ENCODE peak calls at places on chromosomes 11 and 22, in seven cellular contexts. R is pancreas, B is body of pancreas, K is tibial artery, I is thyroid gland, H is astrocyte of the cerebellum, U is lower lobe of right lung. A is an unnamed sample.

GRCh38 chr22:23485490-23485889 is 94.6 kb downstream of the IGLL1 start:
- DNase-seq in B (no peak), I (no peak), U (no peak), R (no peak), K (no peak), H (no peak), A (no peak)

GRCh38 chr11:64687641-64688533 is 35.1 kb downstream of the NRXN2 start:
- DNase-seq in H (no peak), K (peak), U (no peak), I (no peak), R (peak), B (no peak), A (no peak)

GRCh38 chr11:92500463-92500862 is 275.8 kb downstream of the FAT3 start:
- DNase-seq in H (no peak), I (no peak), U (no peak), K (no peak), R (no peak), B (no peak), A (no peak)

GRCh38 chr11:20351151-20351550 is 12.4 kb upstream of the HTATIP2 start:
- DNase-seq in U (no peak), B (no peak), R (no peak), H (no peak), I (no peak), K (no peak), A (no peak)

GRCh38 chr22:44753189-44754042 is 1.0 kb downstream of the ARHGAP8 start:
- DNase-seq in H (peak), R (no peak), B (peak), U (no peak), I (peak), K (no peak), A (no peak)

GRCh38 chr22:22720201-22720723 is 75.8 kb downstream of the GGTLC2 start:
- DNase-seq in R (no peak), B (no peak), K (peak), I (no peak), H (no peak), U (no peak), A (no peak)

GRCh38 chr11:4125141-4125540 is 30.5 kb downstream of the RRM1 start:
- DNase-seq in U (no peak), I (no peak), B (no peak), H (no peak), K (no peak), R (no peak), A (no peak)

GRCh38 chr11:76763573-76764348 is 19.4 kb upstream of the TSKU start:
- DNase-seq in R (no peak), K (peak), U (no peak), B (no peak), I (no peak), H (peak), A (peak)

GRCh38 chr11:88171982-88172381 is 3.3 kb downstream of the RAB38 start:
- DNase-seq in B (no peak), U (no peak), K (no peak), R (no peak), I (no peak), H (no peak), A (no peak)

GRCh38 chr22:23530766-23531282 is 49.3 kb downstream of the IGLL1 start:
- DNase-seq in K (no peak), U (peak), I (no peak), H (no peak), R (no peak), B (no peak), A (no peak)

GRCh38 chr11:16511109-16511806 is 154.9 kb upstream of the SOX6 start:
- DNase-seq in U (no peak), I (no peak), R (no peak), B (no peak), H (peak), K (no peak), A (peak)

GRCh38 chr11:44823920-44824704 is 97.3 kb downstream of the TSPAN18 start:
- DNase-seq in R (no peak), K (no peak), B (no peak), U (no peak), H (no peak), I (no peak), A (no peak)

GRCh38 chr22:44630826-44631225 is 71.2 kb upstream of the PRR5 start:
- DNase-seq in R (no peak), I (no peak), B (no peak), U (peak), H (no peak), K (peak), A (no peak)

GRCh38 chr11:108239076-108239475 is 16.2 kb downstream of the ATM start:
- DNase-seq in R (no peak), B (no peak), U (no peak), H (no peak), K (no peak), I (no peak), A (no peak)

GRCh38 chr22:38180841-38181452 is 683 bp downstream of the PLA2G6 start:
- DNase-seq in U (peak), K (peak), R (peak), H (no peak), I (peak), B (peak), A (no peak)

GRCh38 chr11:76321820-76322524 is 59.0 kb downstream of the THAP12 start:
- DNase-seq in U (peak), B (peak), H (no peak), K (no peak), I (no peak), R (peak), A (no peak)

GRCh38 chr22:35229865-35230264 is 27.4 kb upstream of the HMGXB4 start:
- DNase-seq in U (no peak), K (no peak), B (no peak), I (no peak), R (no peak), H (no peak), A (no peak)

GRCh38 chr11:116975661-116976060 is 122.6 kb downstream of the SIK3 start:
- DNase-seq in I (no peak), B (no peak), H (no peak), K (no peak), U (no peak), R (no peak), A (no peak)

GRCh38 chr11:66340596-66341501 is 4.1 kb downstream of the BRMS1 start:
- DNase-seq in K (no peak), B (no peak), I (no peak), U (peak), H (no peak), R (peak), A (no peak)

GRCh38 chr11:13761250-13761649 is 92.8 kb downstream of the FAR1 start:
- DNase-seq in I (no peak), U (no peak), K (no peak), R (no peak), H (no peak), B (no peak), A (no peak)

GRCh38 chr11:12137005-12137690 is 26.8 kb downstream of the MICAL2 start:
- DNase-seq in I (no peak), R (no peak), B (no peak), K (no peak), U (peak), H (no peak), A (no peak)

GRCh38 chr22:40325315-40325714 is 21.0 kb upstream of the ADSL start:
- DNase-seq in I (no peak), K (no peak), B (no peak), H (no peak), U (no peak), R (no peak), A (no peak)

GRCh38 chr22:46569848-46570695 is 32.7 kb upstream of the CELSR1 start:
- DNase-seq in H (no peak), I (no peak), U (peak), K (no peak), B (no peak), R (peak), A (no peak)

GRCh38 chr11:66986178-66986545 is 11.1 kb downstream of the C11orf86 start:
- DNase-seq in R (peak), H (no peak), U (no peak), I (no peak), K (no peak), B (peak), A (no peak)

GRCh38 chr11:77361184-77361583 is 59.7 kb upstream of the GDPD4 start:
- DNase-seq in R (no peak), K (no peak), U (no peak), B (no peak), I (no peak), H (peak), A (peak)

GRCh38 chr22:49322861-49323622 is 504.6 kb downstream of the BRD1 start:
- DNase-seq in R (no peak), B (no peak), K (no peak), H (no peak), U (peak), I (no peak), A (no peak)

GRCh38 chr11:1863352-1864215 is 10.7 kb downstream of the LSP1 start:
- DNase-seq in H (peak), I (peak), U (peak), K (peak), B (peak), R (peak), A (peak)

GRCh38 chr11:69285091-69285490 is 8.9 kb upstream of the MYEOV start:
- DNase-seq in H (no peak), I (no peak), K (no peak), B (no peak), R (peak), U (no peak), A (no peak)

GRCh38 chr11:70682760-70683159 is 284.4 kb downstream of the CTTN start:
- DNase-seq in K (no peak), U (peak), B (no peak), I (no peak), H (no peak), R (no peak), A (no peak)

GRCh38 chr11:33445761-33446161 is 188.6 kb downstream of the HIPK3 start:
- DNase-seq in K (no peak), R (no peak), H (no peak), I (no peak), U (no peak), B (no peak), A (no peak)

GRCh38 chr11:83193315-83194283 is at the start of gene ANKRD42:
- DNase-seq in I (peak), U (peak), B (peak), K (peak), H (peak), R (peak), A (peak)

GRCh38 chr11:83195649-83196048 is 2.1 kb downstream of the ANKRD42 start:
- DNase-seq in U (no peak), K (no peak), I (no peak), R (no peak), B (no peak), H (no peak), A (no peak)

GRCh38 chr11:83192846-83193245 is 666 bp upstream of the ANKRD42 start:
- DNase-seq in I (no peak), H (no peak), B (no peak), U (no peak), R (no peak), K (no peak), A (no peak)

GRCh38 chr11:83194284-83195175 is 1.0 kb downstream of the ANKRD42 start:
- DNase-seq in I (peak), B (peak), H (peak), R (peak), K (peak), U (peak), A (peak)

GRCh38 chr11:83195176-83195531 is 1.6 kb downstream of the ANKRD42 start:
- DNase-seq in K (no peak), U (no peak), I (no peak), R (no peak), H (no peak), B (no peak), A (no peak)
- H3K4me3 ChIP-seq in K (peak), U (peak), I (peak), R (no peak), H (peak), B (no peak), A (peak)

DNA sequence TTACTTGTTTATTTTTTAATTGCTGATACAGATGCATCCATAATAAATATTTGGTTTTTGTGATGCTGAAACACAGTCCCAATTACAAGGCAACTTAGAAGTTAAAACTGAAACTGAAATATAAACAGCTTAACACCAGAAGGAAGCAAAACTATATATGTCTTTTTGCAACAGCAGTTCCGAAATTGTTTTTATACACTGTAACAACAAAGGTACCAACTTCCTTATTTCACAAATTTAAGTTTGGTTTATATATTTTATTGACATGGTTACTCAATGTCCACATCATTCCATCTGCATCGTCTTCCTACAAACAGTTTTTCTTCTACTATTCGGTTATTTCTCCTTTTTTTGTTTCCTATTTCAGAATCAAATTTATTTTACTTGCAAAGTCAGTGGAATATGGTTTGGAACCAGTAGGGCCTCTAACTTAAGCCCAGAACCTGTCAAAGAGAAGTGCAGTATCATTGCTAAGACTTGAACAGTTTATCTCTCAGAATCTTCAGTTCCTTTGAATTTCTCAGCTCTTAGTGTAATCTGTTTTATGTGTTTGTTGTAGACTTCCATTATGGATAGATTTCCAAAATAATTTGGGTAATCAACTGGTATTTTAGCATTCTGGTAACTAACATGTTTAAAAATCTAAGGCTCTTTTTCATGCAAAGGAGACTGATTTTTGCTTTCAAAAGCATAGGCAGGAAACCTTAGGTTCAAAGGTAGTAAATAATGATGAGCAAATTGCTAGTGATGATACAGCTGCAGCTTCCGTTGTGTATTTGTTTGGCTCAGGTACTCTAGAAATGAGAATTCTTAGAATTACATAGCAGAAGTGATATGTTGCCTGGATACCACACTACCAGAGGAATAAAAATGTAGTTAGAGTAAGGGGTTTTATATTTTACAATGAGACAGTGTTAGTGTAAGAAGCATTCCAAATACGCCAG is 8.2 kb upstream of the HSPA8 start:
- DNase-seq in H (no peak), R (no peak), U (no peak), I (no peak), B (no peak), K (no peak), A (no peak)
- H3K4me3 ChIP-seq in H (no peak), R (no peak), U (peak), I (no peak), B (no peak), K (no peak), A (no peak)

DNA sequence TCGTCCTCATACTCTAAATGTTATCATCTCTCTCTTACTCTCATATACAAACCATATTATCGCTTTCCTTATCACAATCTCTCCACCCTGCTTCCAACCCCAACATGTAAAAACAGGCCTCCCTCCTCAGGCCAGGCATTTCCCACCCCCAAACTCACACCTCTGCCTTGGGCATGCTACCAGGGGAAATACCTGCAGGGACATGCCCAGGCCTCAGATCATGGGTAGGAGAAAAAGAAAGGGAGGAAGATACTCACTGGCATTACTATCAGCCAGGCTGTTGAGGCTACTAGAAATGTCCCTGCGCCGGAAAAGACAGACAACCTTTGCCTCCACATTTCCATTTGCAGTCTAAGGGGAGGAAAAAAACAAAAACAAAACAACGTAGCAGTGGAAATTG is 1.8 kb downstream of the MTA2 start:
- DNase-seq in R (no peak), B (no peak), H (no peak), I (no peak), U (no peak), K (no peak), A (no peak)
- H3K4me3 ChIP-seq in R (no peak), B (no peak), H (peak), I (peak), U (peak), K (peak), A (peak)

GRCh38 chr22:17774206-17774927 is at the start of gene BID:
- DNase-seq in K (no peak), B (peak), R (no peak), U (peak), I (peak), H (no peak), A (no peak)

GRCh38 chr22:17772963-17773605 is 1.2 kb downstream of the BID start:
- DNase-seq in I (no peak), H (no peak), B (peak), R (no peak), K (no peak), U (no peak), A (no peak)

GRCh38 chr22:17770180-17771077 is 3.8 kb downstream of the BID start:
- DNase-seq in R (no peak), U (no peak), H (no peak), B (peak), K (no peak), I (no peak), A (no peak)

GRCh38 chr22:17773606-17774205 is 563 bp downstream of the BID start:
- DNase-seq in R (peak), I (peak), B (peak), U (peak), K (no peak), H (no peak), A (no peak)

GRCh38 chr22:17772249-17772962 is 1.9 kb downstream of the BID start:
- DNase-seq in I (no peak), K (no peak), B (peak), H (no peak), R (no peak), U (no peak), A (no peak)
- H3K4me3 ChIP-seq in I (no peak), K (no peak), B (no peak), H (peak), R (no peak), U (peak), A (peak)

GRCh38 chr22:19755145-19755710 is 5.3 kb upstream of the TBX1 start:
- DNase-seq in K (no peak), I (no peak), R (no peak), H (no peak), U (no peak), B (no peak), A (no peak)

GRCh38 chr22:19753090-19753842 is 7.3 kb upstream of the TBX1 start:
- DNase-seq in K (no peak), H (no peak), R (no peak), U (no peak), I (no peak), B (no peak), A (no peak)

GRCh38 chr22:19755722-19756287 is 4.8 kb upstream of the TBX1 start:
- DNase-seq in B (no peak), I (no peak), K (no peak), H (no peak), U (no peak), R (no peak), A (no peak)

GRCh38 chr22:19753996-19754700 is 6.4 kb upstream of the TBX1 start:
- DNase-seq in I (no peak), H (no peak), B (no peak), R (no peak), U (no peak), K (no peak), A (no peak)

GRCh38 chr22:19754701-19755144 is 5.9 kb upstream of the TBX1 start:
- DNase-seq in H (no peak), I (no peak), B (no peak), K (no peak), R (no peak), U (no peak), A (no peak)
- H3K4me3 ChIP-seq in H (no peak), I (no peak), B (no peak), K (no peak), R (no peak), U (no peak), A (no peak)

GRCh38 chr22:30304495-30305244 is 15.4 kb upstream of the CASTOR1 start:
- DNase-seq in R (no peak), U (no peak), I (peak), K (peak), B (peak), H (no peak), A (no peak)

GRCh38 chr22:30306629-30307016 is 17.3 kb upstream of the CASTOR1 start:
- DNase-seq in R (no peak), U (no peak), K (no peak), I (no peak), B (no peak), H (no peak), A (no peak)

GRCh38 chr22:30307026-30307574 is 17.8 kb upstream of the CASTOR1 start:
- DNase-seq in U (no peak), I (no peak), K (no peak), R (no peak), B (no peak), H (no peak), A (no peak)

GRCh38 chr22:30305906-30306628 is 16.8 kb upstream of the CASTOR1 start:
- DNase-seq in B (no peak), H (no peak), U (no peak), I (no peak), K (no peak), R (no peak), A (no peak)

GRCh38 chr22:30305519-30305905 is 16.2 kb upstream of the CASTOR1 start:
- DNase-seq in H (no peak), R (no peak), U (no peak), I (peak), K (peak), B (peak), A (no peak)
- H3K4me3 ChIP-seq in H (no peak), R (no peak), U (peak), I (no peak), K (no peak), B (no peak), A (no peak)

GRCh38 chr11:112162761-112163669 is 879 bp downstream of the IL18 start:
- DNase-seq in H (no peak), R (no peak), I (no peak), U (no peak), B (no peak), K (no peak), A (peak)

GRCh38 chr11:112157274-112157766 is 6.6 kb downstream of the IL18 start:
- DNase-seq in I (no peak), B (peak), K (no peak), U (no peak), R (no peak), H (peak), A (peak)

GRCh38 chr11:112161012-112161411 is 2.9 kb downstream of the IL18 start:
- DNase-seq in B (no peak), I (no peak), K (no peak), H (no peak), U (no peak), R (no peak), A (no peak)

GRCh38 chr11:112159098-112159761 is 4.7 kb downstream of the IL18 start:
- DNase-seq in R (no peak), U (no peak), K (no peak), H (no peak), B (no peak), I (no peak), A (no peak)

DNA sequence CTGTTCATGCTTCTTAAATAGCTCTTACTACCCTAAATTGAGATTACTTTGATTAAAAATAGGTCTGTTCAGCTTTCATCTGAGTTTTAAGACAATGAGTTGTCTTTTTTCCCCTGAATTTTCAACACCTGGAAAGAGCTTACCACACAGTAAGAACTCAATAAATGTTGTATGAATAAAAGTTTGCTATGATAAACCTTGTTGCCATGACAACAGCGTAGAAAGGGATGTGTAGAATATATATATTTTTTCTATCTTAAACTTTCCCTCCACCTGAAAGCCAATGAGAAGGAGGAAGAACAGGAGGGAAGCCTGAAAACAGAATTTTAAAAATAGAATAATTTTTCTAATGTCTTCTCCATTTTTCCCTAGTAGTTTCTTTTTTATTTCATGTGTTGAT is 3.4 kb downstream of the IL18 start:
- DNase-seq in R (no peak), K (no peak), U (no peak), H (no peak), B (no peak), I (no peak), A (no peak)
- H3K4me3 ChIP-seq in R (no peak), K (no peak), U (no peak), H (no peak), B (no peak), I (no peak), A (no peak)

A was measured in BJ.